ENCODE peak calls at places on chromosomes 4 and X, in seven cellular contexts. B, T, Q, A, D, P and Y are unnamed samples.

GRCh38 chr4:91058345-91058744 is 931.2 kb downstream of the CCSER1 start:
- DNase-seq in B (no peak), T (no peak), Q (no peak), A (no peak), D (no peak), P (peak), Y (no peak)

GRCh38 chr4:40058854-40059253 is 2.2 kb downstream of the N4BP2 start:
- DNase-seq in B (no peak), T (no peak), Q (no peak), A (no peak), D (no peak), P (no peak), Y (no peak)

GRCh38 chrX:65587616-65588526 is 53.3 kb upstream of the LAS1L start:
- DNase-seq in B (peak), T (no peak), Q (no peak), A (peak), D (no peak), P (peak), Y (peak)

GRCh38 chr4:186844059-186844681 is 120.5 kb upstream of the FAT1 start:
- DNase-seq in B (no peak), T (no peak), Q (no peak), A (no peak), D (peak), P (peak), Y (no peak)

GRCh38 chr4:78296261-78296660 is 239.1 kb downstream of the FRAS1 start:
- DNase-seq in B (no peak), T (no peak), Q (no peak), A (no peak), D (no peak), P (no peak), Y (no peak)

GRCh38 chrX:2631743-2632532 is 59.2 kb upstream of the CD99 start:
- DNase-seq in B (no peak), T (no peak), Q (no peak), A (no peak), D (no peak), P (peak), Y (no peak)

GRCh38 chrX:80578518-80579105 is 158.4 kb downstream of the TENT5D start:
- DNase-seq in B (peak), T (peak), Q (no peak), A (no peak), D (peak), P (peak), Y (no peak)

GRCh38 chr4:143183513-143184216 is 1.1 kb upstream of the USP38 start:
- DNase-seq in B (no peak), T (peak), Q (no peak), A (no peak), D (no peak), P (no peak), Y (no peak)

GRCh38 chr4:176300565-176300964 is 19.2 kb upstream of the SPCS3 start:
- DNase-seq in B (no peak), T (no peak), Q (no peak), A (no peak), D (no peak), P (no peak), Y (no peak)

GRCh38 chrX:130097507-130098201 is 12.6 kb downstream of the ELF4 start:
- DNase-seq in B (peak), T (peak), Q (no peak), A (no peak), D (no peak), P (no peak), Y (no peak)

GRCh38 chr4:88938138-88938537 is 118.8 kb downstream of the FAM13A start:
- DNase-seq in B (no peak), T (no peak), Q (no peak), A (no peak), D (no peak), P (peak), Y (no peak)

GRCh38 chr4:77248805-77249204 is 91.8 kb downstream of the CCNG2 start:
- DNase-seq in B (no peak), T (no peak), Q (no peak), A (no peak), D (no peak), P (no peak), Y (no peak)

GRCh38 chrX:74349387-74349786 is 45.4 kb downstream of the ZCCHC13 start:
- DNase-seq in B (no peak), T (no peak), Q (no peak), A (no peak), D (peak), P (peak), Y (no peak)

GRCh38 chr4:212438-213174 is 88.3 kb downstream of the ZNF718 start:
- DNase-seq in B (peak), T (no peak), Q (no peak), A (peak), D (no peak), P (peak), Y (peak)

GRCh38 chr4:48116582-48116981 is 17.5 kb downstream of the TXK start:
- DNase-seq in B (no peak), T (no peak), Q (no peak), A (no peak), D (no peak), P (no peak), Y (no peak)

GRCh38 chrX:152810403-152810802 is 20.2 kb downstream of the CETN2 start:
- DNase-seq in B (no peak), T (no peak), Q (no peak), A (no peak), D (no peak), P (no peak), Y (no peak)

GRCh38 chr4:113325876-113326615 is 276.6 kb downstream of the ANK2 start:
- DNase-seq in B (no peak), T (no peak), Q (no peak), A (no peak), D (no peak), P (peak), Y (no peak)

GRCh38 chr4:79454656-79455055 is 46.6 kb upstream of the GK2 start:
- DNase-seq in B (no peak), T (no peak), Q (no peak), A (no peak), D (no peak), P (no peak), Y (no peak)

GRCh38 chrX:108165349-108166111 is 74.0 kb downstream of the ATG4A start:
- DNase-seq in B (peak), T (peak), Q (peak), A (no peak), D (peak), P (peak), Y (no peak)

GRCh38 chr4:1846580-1846979 is 9.4 kb downstream of the LETM1 start:
- DNase-seq in B (no peak), T (no peak), Q (no peak), A (no peak), D (no peak), P (no peak), Y (no peak)

GRCh38 chr4:157012781-157013180 is 41.2 kb upstream of the PDGFC start:
- DNase-seq in B (no peak), T (no peak), Q (no peak), A (no peak), D (no peak), P (peak), Y (no peak)

GRCh38 chr4:54959656-54960055 is 165.7 kb downstream of the KDR start:
- DNase-seq in B (no peak), T (no peak), Q (no peak), A (no peak), D (no peak), P (no peak), Y (no peak)

GRCh38 chr4:61572160-61572559 is 372.0 kb downstream of the ADGRL3 start:
- DNase-seq in B (no peak), T (peak), Q (no peak), A (no peak), D (peak), P (peak), Y (no peak)

GRCh38 chrX:122914256-122914655 is 269.8 kb upstream of the GRIA3 start:
- DNase-seq in B (no peak), T (no peak), Q (no peak), A (no peak), D (no peak), P (no peak), Y (no peak)

GRCh38 chr4:156725257-156725656 is 246.3 kb downstream of the PDGFC start:
- DNase-seq in B (no peak), T (no peak), Q (no peak), A (no peak), D (no peak), P (no peak), Y (no peak)

GRCh38 chrX:123487226-123487625 is 245.6 kb downstream of the THOC2 start:
- DNase-seq in B (no peak), T (no peak), Q (no peak), A (no peak), D (no peak), P (no peak), Y (no peak)

GRCh38 chrX:10501606-10502005 is 118.8 kb downstream of the MID1 start:
- DNase-seq in B (no peak), T (no peak), Q (no peak), A (no peak), D (peak), P (peak), Y (no peak)

GRCh38 chrX:46574337-46574940 is 874 bp downstream of the CHST7 start:
- DNase-seq in B (no peak), T (no peak), Q (no peak), A (no peak), D (no peak), P (no peak), Y (no peak)

GRCh38 chrX:74259879-74260491 is 44.0 kb upstream of the ZCCHC13 start:
- DNase-seq in B (no peak), T (no peak), Q (no peak), A (no peak), D (no peak), P (no peak), Y (no peak)

GRCh38 chr4:5157721-5158390 is 106.6 kb downstream of the STK32B start:
- DNase-seq in B (no peak), T (no peak), Q (no peak), A (no peak), D (no peak), P (peak), Y (no peak)

GRCh38 chr4:182141623-182142022 is 101.6 kb upstream of the TENM3 start:
- DNase-seq in B (no peak), T (no peak), Q (no peak), A (no peak), D (no peak), P (no peak), Y (no peak)